ENCODE peak calls at places on chromosomes 16 and 17, in seven cellular contexts. H, V, B, L, W, U and R are unnamed samples. For H3K9me3, the result is how much of the 10 kb centered on the place peaks cover.

GRCh38 chr16:19911747-19912146 is 27.1 kb upstream of the GPRC5B start:
- DNase-seq in B (no peak), W (no peak), U (no peak), L (no peak), H (no peak), V (no peak), R (no peak)

GRCh38 chr17:71975998-71976649 is 144.7 kb upstream of the SOX9 start:
- DNase-seq in V (no peak), B (peak), H (peak), U (peak), L (no peak), W (no peak), R (no peak)

GRCh38 chr17:32634167-32634566 is 147.4 kb downstream of the CDK5R1 start:
- DNase-seq in B (no peak), V (no peak), L (no peak), H (no peak), U (no peak), W (no peak), R (no peak)

GRCh38 chr17:65231662-65232335 is 94.6 kb downstream of the RGS9 start:
- DNase-seq in U (peak), W (peak), H (peak), V (peak), B (peak), L (peak), R (no peak)

GRCh38 chr16:4086153-4086552 is 30.1 kb downstream of the ADCY9 start:
- DNase-seq in U (no peak), W (no peak), B (no peak), V (no peak), H (peak), L (no peak), R (no peak)

GRCh38 chr17:80049986-80050385 is 13.5 kb downstream of the CCDC40 start:
- DNase-seq in L (no peak), U (no peak), H (no peak), V (no peak), W (no peak), B (no peak), R (no peak)

GRCh38 chr17:70158180-70158579 is 11.2 kb upstream of the KCNJ2 start:
- DNase-seq in U (no peak), H (no peak), B (no peak), L (peak), W (no peak), V (no peak), R (no peak)

GRCh38 chr16:23941963-23942564 is 106.3 kb downstream of the PRKCB start:
- DNase-seq in U (no peak), W (no peak), L (no peak), B (no peak), V (no peak), H (no peak), R (peak)

GRCh38 chr17:63494300-63494928 is 17.6 kb downstream of the ACE start:
- DNase-seq in B (no peak), L (no peak), V (no peak), H (no peak), W (no peak), U (no peak), R (no peak)

GRCh38 chr17:74296548-74296936 is 22.5 kb downstream of the DNAI2 start:
- DNase-seq in U (peak), W (peak), H (no peak), V (peak), L (peak), B (peak), R (no peak)

GRCh38 chr17:71115669-71115972 is 946.3 kb downstream of the KCNJ2 start:
- DNase-seq in W (no peak), V (no peak), H (no peak), L (no peak), U (no peak), B (no peak), R (no peak)

GRCh38 chr17:80786470-80786869 is 205.2 kb upstream of the CHMP6 start:
- DNase-seq in B (no peak), H (no peak), U (no peak), V (no peak), L (no peak), W (no peak), R (no peak)

GRCh38 chr17:81365601-81366585 is 29.4 kb upstream of the BAHCC1 start:
- DNase-seq in V (peak), L (peak), H (peak), U (peak), B (peak), W (no peak), R (no peak)

DNA sequence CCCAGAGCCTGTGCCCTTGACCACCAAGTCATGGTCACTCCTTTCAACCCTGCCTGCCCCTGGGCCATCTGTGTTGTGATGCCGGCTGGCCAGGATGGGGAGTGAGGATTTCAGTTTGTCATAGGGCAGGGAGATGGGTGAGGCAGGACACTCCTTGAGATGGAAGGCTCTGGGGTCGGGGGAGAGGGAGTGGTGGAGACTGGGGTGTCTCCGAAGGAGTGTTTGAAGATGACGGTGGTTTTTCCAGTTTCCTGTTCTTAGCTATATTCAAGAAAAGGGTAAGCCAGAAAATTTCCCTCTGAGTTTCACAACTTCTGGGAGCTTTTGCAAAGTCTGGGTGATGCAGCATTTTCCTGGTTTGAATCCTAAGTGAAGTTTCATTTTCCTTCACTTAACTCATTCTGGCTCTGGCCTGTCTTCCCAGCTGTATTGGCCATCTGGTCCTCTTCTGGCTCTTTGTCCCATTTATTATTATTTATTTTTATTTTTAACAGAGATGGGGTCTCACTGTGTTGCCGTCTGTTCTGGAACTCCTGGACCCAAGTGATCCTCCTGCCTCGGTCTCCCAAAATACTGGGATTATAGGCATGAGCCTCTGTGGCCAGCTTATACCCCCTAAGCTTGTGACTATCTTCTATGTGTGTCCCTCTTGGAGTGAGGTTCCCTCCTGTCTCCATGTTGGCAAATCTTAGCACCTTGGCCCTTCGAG is 27.7 kb downstream of the ABCC1 start:
- DNase-seq in V (no peak), B (no peak), L (no peak), U (no peak), W (no peak), H (no peak), R (no peak)
- H3K9me3 ChIP-seq in V (under half), B (under half), L (under half), U (under half), W (under half), H (under half), R (under half)

GRCh38 chr16:61366006-61366405 is 670.2 kb downstream of the CDH8 start:
- DNase-seq in V (no peak), H (no peak), L (no peak), W (no peak), B (no peak), U (no peak), R (no peak)
- H3K4me3 ChIP-seq in V (no peak), H (no peak), L (no peak), W (no peak), B (no peak), U (no peak), R (no peak)

DNA sequence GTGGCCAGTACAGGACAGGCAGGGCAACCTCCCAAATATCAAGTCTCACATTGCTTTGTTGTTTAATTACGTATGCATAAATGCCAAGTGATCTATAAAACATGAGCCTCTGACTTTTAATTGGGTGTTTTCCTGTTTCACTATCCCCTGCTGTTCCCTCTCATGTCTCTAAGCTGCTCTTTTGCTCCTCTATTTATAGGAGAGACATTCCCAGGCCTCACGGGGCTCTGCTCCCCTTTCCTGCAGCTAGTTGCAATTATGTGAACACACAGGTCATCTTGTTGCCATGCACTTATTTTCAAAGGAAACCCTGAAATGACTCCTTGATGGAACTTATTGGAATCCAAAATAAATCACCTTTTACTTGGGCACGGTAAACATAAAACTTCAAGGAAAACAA is 1173.6 kb upstream of the GOT2 start:
- DNase-seq in W (no peak), V (no peak), H (no peak), L (no peak), B (no peak), U (no peak), R (peak)
- TF ChIP-seq POLR2AphosphoS5 in W (no peak), V (no peak), H (no peak), L (no peak), B (no peak), U (no peak), R (no peak)

GRCh38 chr16:31886227-31886626 is 12.6 kb downstream of the ZNF267 start:
- DNase-seq in V (no peak), B (no peak), H (no peak), U (no peak), W (no peak), L (no peak), R (no peak)

GRCh38 chr16:31893824-31894223 is 20.2 kb downstream of the ZNF267 start:
- DNase-seq in H (no peak), U (no peak), L (no peak), V (no peak), W (no peak), B (no peak), R (no peak)

DNA sequence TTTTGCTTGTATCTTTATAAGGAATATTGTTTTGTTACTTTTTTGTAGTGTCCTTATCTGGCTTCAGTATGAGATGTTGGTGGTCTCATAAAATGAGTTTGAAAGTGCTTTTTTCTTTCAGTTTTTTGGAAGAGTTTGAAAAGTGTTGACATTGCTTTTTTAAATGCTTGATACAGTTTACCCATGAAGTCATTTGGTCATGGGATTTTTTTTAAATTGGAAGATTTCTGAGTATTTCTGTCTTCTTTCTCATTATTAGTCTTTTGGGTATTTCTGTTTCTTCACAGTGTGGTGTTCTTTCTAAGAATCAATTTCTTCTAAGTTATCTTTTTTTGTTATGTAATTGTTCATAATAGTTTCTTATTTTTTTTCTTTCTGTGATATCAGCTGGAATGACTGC is 15.1 kb downstream of the ZNF267 start:
- DNase-seq in W (no peak), L (no peak), U (no peak), H (no peak), V (no peak), B (no peak), R (no peak)
- H3K9me3 ChIP-seq in W (under half), L (under half), U (under half), H (under half), V (under half), B (under half), R (under half)

DNA sequence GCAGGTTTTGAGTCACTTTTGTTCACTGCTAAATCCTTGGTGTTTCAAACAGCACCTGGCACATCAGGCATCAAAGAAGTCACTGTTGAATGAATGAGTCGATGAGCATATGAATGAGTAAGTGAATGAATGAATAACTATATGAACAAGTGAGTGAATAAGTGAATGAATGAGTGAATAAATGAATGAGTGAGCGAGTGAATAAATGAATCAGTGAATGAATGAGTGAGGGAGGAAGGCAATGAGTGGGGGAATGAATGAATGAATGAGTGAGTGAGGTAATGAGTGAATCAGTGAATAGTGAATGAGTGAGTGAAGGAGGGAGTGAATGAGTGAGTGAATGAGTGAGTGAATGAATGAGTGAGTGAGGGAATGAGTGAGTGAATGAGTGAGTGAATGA is 28.8 kb downstream of the TMEM114 start:
- DNase-seq in L (no peak), U (no peak), V (no peak), W (no peak), H (no peak), B (no peak), R (no peak)
- H3K4me3 ChIP-seq in L (no peak), U (no peak), V (no peak), W (no peak), H (no peak), B (no peak), R (no peak)

GRCh38 chr17:37359682-37360188 is 16.1 kb upstream of the C17orf78 start:
- DNase-seq in U (no peak), H (peak), L (no peak), B (no peak), V (no peak), W (no peak), R (no peak)

GRCh38 chr17:37358830-37359681 is 16.7 kb upstream of the C17orf78 start:
- DNase-seq in B (peak), L (peak), U (peak), W (peak), H (peak), V (peak), R (no peak)

GRCh38 chr17:37360632-37361031 is 15.2 kb upstream of the C17orf78 start:
- DNase-seq in H (no peak), L (no peak), B (no peak), U (no peak), V (no peak), W (no peak), R (no peak)

GRCh38 chr17:37361543-37361942 is 14.2 kb upstream of the C17orf78 start:
- DNase-seq in L (no peak), U (peak), H (peak), B (no peak), W (no peak), V (no peak), R (no peak)

GRCh38 chr17:37358098-37358829 is 17.5 kb upstream of the C17orf78 start:
- DNase-seq in H (peak), B (peak), W (peak), L (peak), U (peak), V (peak), R (no peak)
- TF ChIP-seq POLR2AphosphoS5 in H (no peak), B (no peak), W (peak), L (no peak), U (peak), V (peak), R (no peak)

GRCh38 chr16:87535855-87536794 is 43.3 kb upstream of the ZCCHC14 start:
- DNase-seq in V (no peak), L (peak), U (no peak), W (no peak), H (no peak), B (no peak), R (no peak)
- H3K9me3 ChIP-seq in V (under half), L (under half), U (under half), W (under half), H (under half), B (under half), R (under half)

GRCh38 chr17:78132086-78132676 is 1.6 kb downstream of the TMC8 start:
- DNase-seq in B (peak), L (no peak), H (peak), U (peak), V (no peak), W (no peak), R (no peak)
- H3K4me3 ChIP-seq in B (peak), L (no peak), H (peak), U (peak), V (no peak), W (no peak), R (no peak)

GRCh38 chr16:27314161-27314723 is 468 bp downstream of the IL4R start:
- DNase-seq in B (peak), U (no peak), H (peak), L (peak), V (no peak), W (no peak), R (no peak)
- TF ChIP-seq POLR2AphosphoS5 in B (no peak), U (peak), H (peak), L (no peak), V (no peak), W (no peak), R (no peak)